ENCODE peak calls at places on chromosomes 12 and 14, in ten cellular contexts. N is germinal center; P is T-helper 17 cell; M is hepatocyte; Q is activated naive CD8-positive, alpha-beta T cell treated with anti-CD3 and anti-CD28 coated beads for 36 hours; Z is substantia nigra; F is A549; H is C1 segment of cervical spinal cord; X is activated T-cell treated with anti-CD3 and anti-CD28 coated beads for 1 hour; C is iris pigment epithelial cell. K is an unnamed sample.

GRCh38 chr12:52007158-52007921 is 594 bp downstream of the TAMALIN start:
- DNase-seq in N (peak), P (peak), M (no peak), Q (peak), Z (no peak), F (no peak), H (no peak), X (peak), C (no peak), K (no peak)

GRCh38 chr12:103334447-103334846 is 161.3 kb downstream of the C12orf42 start:
- DNase-seq in N (no peak), P (no peak), M (no peak), Q (no peak), Z (no peak), F (no peak), H (no peak), X (no peak), C (no peak), K (no peak)

GRCh38 chr12:12081836-12082497 is 11.2 kb downstream of the BCL2L14 start:
- DNase-seq in N (no peak), P (no peak), M (peak), Q (no peak), Z (no peak), F (peak), H (no peak), X (no peak), C (peak), K (peak)

GRCh38 chr12:52496590-52497071 is 3.6 kb upstream of the KRT6A start:
- DNase-seq in N (no peak), P (no peak), M (no peak), Q (no peak), Z (no peak), F (peak), H (no peak), X (no peak), C (peak), K (no peak)

GRCh38 chr12:132023658-132024057 is 73.9 kb downstream of the EP400 start:
- DNase-seq in N (no peak), P (no peak), M (no peak), Q (no peak), Z (no peak), F (no peak), H (no peak), X (no peak), C (no peak), K (no peak)

GRCh38 chr12:12964255-12964654 is 12.3 kb upstream of the GPRC5D start:
- DNase-seq in N (no peak), P (no peak), M (no peak), Q (no peak), Z (no peak), F (no peak), H (no peak), X (no peak), C (no peak), K (no peak)

GRCh38 chr14:30125322-30125944 is 197.8 kb upstream of the PRKD1 start:
- DNase-seq in N (no peak), P (no peak), M (no peak), Q (no peak), Z (no peak), F (no peak), H (no peak), X (no peak), C (no peak), K (peak)

GRCh38 chr14:23431486-23431885 is 4.0 kb downstream of the MYH7 start:
- DNase-seq in N (no peak), P (peak), M (no peak), Q (no peak), Z (no peak), F (no peak), H (no peak), X (no peak), C (no peak), K (no peak)

GRCh38 chr12:11854011-11854499 is 204.6 kb downstream of the ETV6 start:
- DNase-seq in N (no peak), P (no peak), M (no peak), Q (no peak), Z (no peak), F (no peak), H (no peak), X (no peak), C (no peak), K (no peak)

GRCh38 chr12:46959484-46959883 is 119.9 kb upstream of the PCED1B start:
- DNase-seq in N (no peak), P (no peak), M (no peak), Q (no peak), Z (no peak), F (peak), H (no peak), X (no peak), C (peak), K (no peak)

GRCh38 chr12:102406033-102406584 is 74.3 kb downstream of the IGF1 start:
- DNase-seq in N (no peak), P (no peak), M (peak), Q (no peak), Z (peak), F (no peak), H (no peak), X (no peak), C (no peak), K (peak)

GRCh38 chr12:13472690-13473089 is 276.2 kb downstream of the EMP1 start:
- DNase-seq in N (no peak), P (no peak), M (peak), Q (no peak), Z (no peak), F (no peak), H (no peak), X (no peak), C (peak), K (peak)